ENCODE peak calls at places on chromosomes 6 and 20, in six cellular contexts. Y, Q, R, P, J and W are unnamed samples.

GRCh38 chr20:44610313-44610965 is 28.1 kb downstream of the PKIG start:
- DNase-seq in J (no peak), Y (no peak), R (peak), P (no peak), Q (no peak), W (no peak)

GRCh38 chr6:36443951-36444428 is 1.2 kb downstream of the KCTD20 start:
- DNase-seq in Q (peak), J (peak), P (no peak), R (no peak), Y (peak), W (no peak)

GRCh38 chr6:11093065-11093590 is 506 bp upstream of the SMIM13 start:
- DNase-seq in Y (no peak), P (no peak), Q (peak), R (no peak), J (no peak), W (peak)

GRCh38 chr6:22709804-22710203 is 140.4 kb downstream of the HDGFL1 start:
- DNase-seq in Y (no peak), R (no peak), Q (no peak), P (no peak), J (no peak), W (no peak)

GRCh38 chr20:18727032-18727508 is 86.5 kb upstream of the SCP2D1 start:
- DNase-seq in Y (no peak), J (no peak), P (no peak), Q (no peak), R (no peak), W (no peak)

GRCh38 chr20:61808497-61808896 is 257.2 kb downstream of the TAF4 start:
- DNase-seq in Y (no peak), Q (no peak), R (no peak), P (no peak), J (no peak), W (no peak)

GRCh38 chr6:82371799-82372508 is 8.3 kb downstream of the TPBG start:
- DNase-seq in Q (no peak), P (no peak), Y (no peak), R (no peak), J (no peak), W (no peak)

GRCh38 chr6:149473080-149474052 is 11.4 kb downstream of the ZC3H12D start:
- DNase-seq in R (no peak), J (no peak), Q (no peak), P (no peak), Y (no peak), W (no peak)

GRCh38 chr6:88823998-88824397 is 139.4 kb downstream of the RNGTT start:
- DNase-seq in Y (no peak), P (no peak), R (no peak), J (no peak), Q (no peak), W (no peak)

GRCh38 chr6:52415917-52416628 is 4.1 kb upstream of the EFHC1 start:
- DNase-seq in Y (no peak), J (no peak), Q (no peak), P (no peak), R (no peak), W (no peak)

GRCh38 chr6:120279706-120280105 is 930.1 kb upstream of the MAN1A1 start:
- DNase-seq in P (no peak), J (no peak), Y (no peak), Q (no peak), R (no peak), W (no peak)

GRCh38 chr20:1294497-1294896 is 28.4 kb downstream of the SNPH start:
- DNase-seq in J (no peak), P (no peak), Q (no peak), Y (no peak), R (peak), W (no peak)

GRCh38 chr6:170296423-170296745 is 5.5 kb upstream of the DLL1 start:
- DNase-seq in Y (no peak), Q (no peak), J (no peak), P (no peak), R (no peak), W (no peak)

GRCh38 chr6:6905961-6906518 is 201.7 kb upstream of the RREB1 start:
- DNase-seq in Q (no peak), R (no peak), J (no peak), Y (no peak), P (no peak), W (no peak)

GRCh38 chr6:21824431-21825180 is 231.1 kb downstream of the SOX4 start:
- DNase-seq in Q (no peak), Y (no peak), J (no peak), R (no peak), P (no peak), W (no peak)

GRCh38 chr6:1131285-1132079 is 180.4 kb upstream of the FOXQ1 start:
- DNase-seq in Y (no peak), Q (no peak), P (no peak), J (no peak), R (no peak), W (no peak)

GRCh38 chr20:7399114-7399513 is 541.1 kb downstream of the HAO1 start:
- DNase-seq in P (no peak), J (no peak), Y (no peak), R (no peak), Q (no peak), W (no peak)

GRCh38 chr6:7542065-7542877 is 800 bp downstream of the DSP start:
- DNase-seq in Q (peak), J (peak), P (no peak), R (no peak), Y (no peak), W (peak)

GRCh38 chr6:118810420-118811027 is 83.4 kb upstream of the ASF1A start:
- DNase-seq in P (no peak), Y (no peak), J (no peak), Q (no peak), R (no peak), W (no peak)

GRCh38 chr20:11726021-11726420 is 191.7 kb upstream of the BTBD3 start:
- DNase-seq in Y (no peak), J (no peak), Q (no peak), R (no peak), P (no peak), W (no peak)

GRCh38 chr6:37230104-37230503 is 27.5 kb upstream of the TBC1D22B start:
- DNase-seq in Y (no peak), J (no peak), P (no peak), R (no peak), Q (no peak), W (no peak)

GRCh38 chr6:109794201-109794926 is 103.3 kb downstream of the FIG4 start:
- DNase-seq in Y (no peak), R (no peak), P (no peak), J (no peak), Q (no peak), W (no peak)

GRCh38 chr6:18047406-18047805 is 60.0 kb upstream of the KIF13A start:
- DNase-seq in Y (no peak), P (no peak), Q (no peak), J (no peak), R (no peak), W (no peak)

GRCh38 chr20:59744756-59745155 is 140.4 kb downstream of the PHACTR3 start:
- DNase-seq in Y (no peak), Q (no peak), R (no peak), P (no peak), J (no peak), W (no peak)

GRCh38 chr6:167990016-167990945 is 7.2 kb upstream of the KIF25 start:
- DNase-seq in Y (no peak), Q (no peak), R (peak), P (no peak), J (peak), W (no peak)

GRCh38 chr6:159981591-159982245 is 12.8 kb downstream of the IGF2R start:
- DNase-seq in P (peak), R (peak), Y (no peak), J (peak), Q (no peak), W (peak)
- TF ChIP-seq POLR2A in P (peak), R (no peak), Y (no peak), J (no peak), Q (peak), W (peak)

GRCh38 chr6:110826236-110827129 is 11.2 kb upstream of the CDK19 start:
- DNase-seq in Q (no peak), Y (no peak), R (no peak), P (no peak), J (no peak), W (no peak)
- TF ChIP-seq POLR2AphosphoS5 in Q (no peak), Y (no peak), R (no peak), P (no peak), J (no peak), W (no peak)

DNA sequence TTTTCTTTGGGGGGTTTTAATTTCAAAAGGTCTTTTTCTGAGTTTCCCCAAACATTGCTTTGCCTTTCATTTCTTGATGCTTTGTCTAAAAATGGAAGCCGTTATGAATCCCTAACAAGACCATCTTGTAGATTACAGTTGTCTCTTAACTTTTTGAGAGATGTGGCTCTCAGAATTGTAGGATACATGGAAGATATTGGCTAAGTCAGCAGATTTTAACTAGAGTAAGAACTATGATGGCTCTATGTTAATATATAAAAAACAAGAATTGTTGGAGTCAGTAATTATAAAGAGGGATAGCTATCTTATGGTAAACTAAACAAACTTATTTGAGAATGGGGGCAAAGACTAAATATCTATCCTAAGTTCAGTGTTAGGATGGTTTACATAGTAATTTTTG is 96.6 kb upstream of the HS3ST5 start:
- DNase-seq in J (no peak), R (no peak), Q (no peak), P (no peak), Y (no peak), W (no peak)
- TF ChIP-seq POLR2A in J (no peak), R (no peak), Q (no peak), P (no peak), Y (no peak), W (no peak)

GRCh38 chr20:32230707-32231106 is 23.0 kb downstream of the POFUT1 start:
- DNase-seq in J (no peak), Y (no peak), P (no peak), Q (no peak), R (no peak), W (no peak)
- TF ChIP-seq POLR2AphosphoS5 in J (no peak), Y (no peak), P (no peak), Q (no peak), R (no peak), W (no peak)

DNA sequence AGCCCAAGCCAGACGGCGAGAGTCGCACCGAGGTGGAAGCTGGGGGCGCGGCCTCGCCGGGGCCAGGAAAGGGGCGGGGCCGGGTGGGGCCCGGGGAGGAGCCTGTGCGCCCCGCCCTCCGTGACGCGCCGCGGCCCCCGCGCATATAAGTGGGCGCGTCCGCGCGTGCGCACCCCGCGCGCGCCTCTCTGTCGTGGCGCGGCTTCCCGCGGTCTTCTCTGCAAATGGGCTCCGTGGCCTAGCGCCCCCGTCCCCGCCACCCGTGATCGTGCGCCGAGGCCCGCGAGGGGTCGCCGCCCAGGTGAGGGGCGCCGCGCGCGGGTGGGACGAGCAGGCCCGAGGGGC is at the start of gene PPDPF:
- DNase-seq in R (no peak), Y (no peak), J (peak), P (no peak), Q (peak), W (peak)
- TF ChIP-seq POLR2A in R (peak), Y (peak), J (peak), P (peak), Q (no peak), W (peak)

DNA sequence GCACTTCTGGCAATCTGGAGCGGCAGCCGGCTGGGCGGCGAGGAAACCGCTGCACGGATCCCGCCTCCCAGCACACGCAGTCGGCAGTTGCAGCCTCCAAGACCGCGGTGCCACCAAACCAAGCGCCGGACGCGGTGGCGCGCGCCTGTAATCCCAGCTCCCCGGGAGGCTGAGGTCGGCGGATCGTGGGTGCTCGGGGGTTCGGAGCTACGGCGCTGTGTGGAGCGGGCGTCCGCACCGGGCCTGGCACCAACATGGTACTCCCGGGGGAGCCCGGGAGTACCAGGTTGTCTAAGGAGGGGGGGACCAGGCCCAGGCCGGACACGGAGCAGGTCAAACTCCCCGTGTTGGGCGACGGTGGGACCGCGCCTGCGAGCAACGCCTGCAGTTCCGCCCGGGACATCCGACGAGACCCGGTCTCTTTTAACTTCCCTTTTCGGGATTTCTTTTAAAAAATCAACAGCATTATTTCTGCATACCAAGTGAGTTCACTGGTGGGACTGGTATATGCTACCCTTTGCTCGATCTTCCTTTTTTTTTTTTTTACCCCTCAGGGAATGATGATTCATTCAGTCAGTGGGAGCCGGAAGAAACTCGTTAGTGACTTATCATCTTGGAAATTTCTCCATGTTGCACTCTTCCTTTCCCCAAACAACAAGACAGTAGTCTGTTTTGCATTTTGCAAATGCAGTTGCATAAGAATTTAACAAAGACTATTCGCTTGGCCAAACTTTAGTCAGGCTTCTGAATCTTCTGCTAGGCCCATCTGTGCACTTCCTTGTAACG is 27.6 kb downstream of the ZNF311 start:
- DNase-seq in J (no peak), Y (no peak), R (no peak), P (no peak), Q (no peak), W (no peak)
- TF ChIP-seq POLR2AphosphoS5 in J (no peak), Y (no peak), R (no peak), P (no peak), Q (no peak), W (no peak)

DNA sequence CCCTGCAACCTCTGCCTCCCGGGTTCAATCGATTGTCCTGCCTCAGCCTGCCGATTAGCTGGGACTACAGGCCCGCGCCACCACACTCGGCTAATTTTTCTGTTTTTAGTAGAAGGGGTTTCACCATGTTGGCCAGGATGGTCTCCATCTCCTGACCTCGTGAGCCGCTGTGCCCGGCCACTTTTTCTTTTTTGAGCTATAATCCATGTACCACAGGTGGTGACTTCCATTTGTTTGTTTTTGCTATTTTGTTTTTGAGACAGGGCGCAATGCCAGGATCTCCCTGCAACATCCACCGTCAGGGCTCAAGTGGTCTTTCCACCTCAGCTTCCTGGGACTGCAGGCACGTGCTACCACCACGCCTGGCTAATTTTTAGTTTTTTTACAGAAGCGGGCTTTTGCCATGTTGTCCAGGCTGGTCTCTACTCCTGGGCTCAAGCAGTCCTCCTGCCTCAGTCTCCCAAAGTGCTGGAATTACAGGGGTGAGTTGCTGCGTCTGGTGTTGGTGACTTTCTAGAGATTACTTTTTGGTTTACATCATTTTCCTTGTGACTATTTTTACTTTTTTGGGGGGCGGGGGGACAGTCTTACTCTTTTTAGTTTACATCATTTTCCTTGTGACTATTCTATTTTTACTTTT is 8.6 kb downstream of the HSPA1B start:
- DNase-seq in P (no peak), Y (no peak), R (no peak), Q (no peak), J (no peak), W (no peak)
- TF ChIP-seq POLR2A in P (peak), Y (no peak), R (no peak), Q (peak), J (no peak), W (peak)